ENCODE peak calls at places on chromosomes 12 and 14, in five cellular contexts. One of them, this sample, is unnamed.

GRCh38 chr14:101947577-101947903 is 16.8 kb upstream of the DYNC1H1 start:
- DNase-seq in heart right ventricle: no peak
- DNase-seq in stomach: no peak
- DNase-seq in upper lobe of right lung: peak; percentile 68
- DNase-seq in right lobe of liver: no peak
- DNase-seq in this sample: no peak

GRCh38 chr14:102736956-102737355 is 40.3 kb upstream of the TRAF3 start:
- DNase-seq in heart right ventricle: no peak
- DNase-seq in stomach: no peak
- DNase-seq in upper lobe of right lung: no peak
- DNase-seq in right lobe of liver: no peak
- DNase-seq in this sample: no peak

GRCh38 chr12:126926023-126926600 is 1340.9 kb upstream of the TMEM132C start:
- DNase-seq in heart right ventricle: no peak
- DNase-seq in stomach: no peak
- DNase-seq in upper lobe of right lung: no peak
- DNase-seq in right lobe of liver: no peak
- DNase-seq in this sample: no peak

GRCh38 chr12:4870423-4870822 is 39.3 kb upstream of the KCNA1 start:
- DNase-seq in heart right ventricle: no peak
- DNase-seq in stomach: no peak
- DNase-seq in upper lobe of right lung: no peak
- DNase-seq in right lobe of liver: no peak
- DNase-seq in this sample: no peak

GRCh38 chr12:132377147-132377546 is 47.8 kb upstream of the GALNT9 start:
- DNase-seq in heart right ventricle: no peak
- DNase-seq in stomach: no peak
- DNase-seq in upper lobe of right lung: no peak
- DNase-seq in right lobe of liver: no peak
- DNase-seq in this sample: no peak

GRCh38 chr12:112314981-112315380 is 67.2 kb downstream of the HECTD4 start:
- DNase-seq in heart right ventricle: no peak
- DNase-seq in stomach: no peak
- DNase-seq in upper lobe of right lung: no peak
- DNase-seq in right lobe of liver: no peak
- DNase-seq in this sample: no peak

GRCh38 chr14:95106966-95107365 is 50.4 kb downstream of the DICER1 start:
- DNase-seq in heart right ventricle: no peak
- DNase-seq in stomach: no peak
- DNase-seq in upper lobe of right lung: no peak
- DNase-seq in right lobe of liver: no peak
- DNase-seq in this sample: no peak

GRCh38 chr14:55843718-55844403 is 263.9 kb downstream of the KTN1 start:
- DNase-seq in heart right ventricle: no peak
- DNase-seq in stomach: no peak
- DNase-seq in upper lobe of right lung: no peak
- DNase-seq in right lobe of liver: no peak
- DNase-seq in this sample: no peak

GRCh38 chr12:31524791-31525495 is 66.0 kb downstream of the DENND5B start:
- DNase-seq in heart right ventricle: no peak
- DNase-seq in stomach: no peak
- DNase-seq in upper lobe of right lung: no peak
- DNase-seq in right lobe of liver: no peak
- DNase-seq in this sample: peak; percentile 17

GRCh38 chr12:52813885-52814709 is at the start of gene KRT4:
- DNase-seq in heart right ventricle: no peak
- DNase-seq in stomach: no peak
- DNase-seq in upper lobe of right lung: peak; percentile 57
- DNase-seq in right lobe of liver: no peak
- DNase-seq in this sample: no peak

GRCh38 chr14:87343641-87344040 is 649.3 kb downstream of the GALC start:
- DNase-seq in heart right ventricle: no peak
- DNase-seq in stomach: no peak
- DNase-seq in upper lobe of right lung: no peak
- DNase-seq in right lobe of liver: no peak
- DNase-seq in this sample: no peak

GRCh38 chr14:23402296-23403138 is 5.6 kb downstream of the MYH6 start:
- DNase-seq in heart right ventricle: no peak
- DNase-seq in stomach: no peak
- DNase-seq in upper lobe of right lung: peak; percentile 39
- DNase-seq in right lobe of liver: no peak
- DNase-seq in this sample: no peak

GRCh38 chr12:52418576-52419110 is 12.5 kb upstream of the KRT82 start:
- DNase-seq in heart right ventricle: no peak
- DNase-seq in stomach: no peak
- DNase-seq in upper lobe of right lung: no peak
- DNase-seq in right lobe of liver: no peak
- DNase-seq in this sample: no peak

GRCh38 chr12:18242380-18243089 is 18.8 kb upstream of the PIK3C2G start:
- DNase-seq in heart right ventricle: no peak
- DNase-seq in stomach: peak; percentile 57
- DNase-seq in upper lobe of right lung: no peak
- DNase-seq in right lobe of liver: peak; percentile 67
- DNase-seq in this sample: no peak

GRCh38 chr14:80575763-80576162 is 364.5 kb upstream of the DIO2 start:
- DNase-seq in heart right ventricle: no peak
- DNase-seq in stomach: no peak
- DNase-seq in upper lobe of right lung: no peak
- DNase-seq in right lobe of liver: no peak
- DNase-seq in this sample: no peak

GRCh38 chr12:52601671-52602070 is 408 bp upstream of the KRT72 start:
- DNase-seq in heart right ventricle: no peak
- DNase-seq in stomach: no peak
- DNase-seq in upper lobe of right lung: peak; percentile 18
- DNase-seq in right lobe of liver: no peak
- DNase-seq in this sample: no peak

GRCh38 chr12:73486256-73486655 is 1051.4 kb upstream of the ATXN7L3B start:
- DNase-seq in heart right ventricle: no peak
- DNase-seq in stomach: no peak
- DNase-seq in upper lobe of right lung: no peak
- DNase-seq in right lobe of liver: no peak
- DNase-seq in this sample: no peak

GRCh38 chr12:118448341-118448740 is 72.0 kb downstream of the SUDS3 start:
- DNase-seq in heart right ventricle: peak; percentile 29
- DNase-seq in stomach: peak; percentile 29
- DNase-seq in upper lobe of right lung: no peak
- DNase-seq in right lobe of liver: no peak
- DNase-seq in this sample: no peak

GRCh38 chr12:115485967-115486366 is 791.5 kb downstream of the MED13L start:
- DNase-seq in heart right ventricle: no peak
- DNase-seq in stomach: no peak
- DNase-seq in upper lobe of right lung: no peak
- DNase-seq in right lobe of liver: no peak
- DNase-seq in this sample: no peak

GRCh38 chr12:52400906-52401305 is 5.2 kb downstream of the KRT82 start:
- DNase-seq in heart right ventricle: no peak
- DNase-seq in stomach: no peak
- DNase-seq in upper lobe of right lung: no peak
- DNase-seq in right lobe of liver: no peak
- DNase-seq in this sample: no peak

GRCh38 chr12:5395443-5396401 is 36.2 kb upstream of the NTF3 start:
- DNase-seq in heart right ventricle: no peak
- DNase-seq in stomach: peak; percentile 73
- DNase-seq in upper lobe of right lung: no peak
- DNase-seq in right lobe of liver: no peak
- DNase-seq in this sample: no peak

GRCh38 chr12:52871291-52871961 is 22.6 kb upstream of the KRT78 start:
- DNase-seq in heart right ventricle: no peak
- DNase-seq in stomach: peak; percentile 39
- DNase-seq in upper lobe of right lung: no peak
- DNase-seq in right lobe of liver: no peak
- DNase-seq in this sample: no peak

GRCh38 chr14:95935228-95935822 is 58.7 kb downstream of the TUNAR start:
- DNase-seq in heart right ventricle: no peak
- DNase-seq in stomach: no peak
- DNase-seq in upper lobe of right lung: no peak
- DNase-seq in right lobe of liver: no peak
- DNase-seq in this sample: no peak

GRCh38 chr12:38905480-38906351 is at the start of gene CPNE8:
- DNase-seq in heart right ventricle: peak; percentile 84
- DNase-seq in stomach: peak; percentile 61
- DNase-seq in upper lobe of right lung: peak; percentile 93
- DNase-seq in right lobe of liver: peak; percentile 92
- DNase-seq in this sample: peak; percentile 85

GRCh38 chr14:29896354-29896768 is 31.3 kb downstream of the PRKD1 start:
- DNase-seq in heart right ventricle: no peak
- DNase-seq in stomach: no peak
- DNase-seq in upper lobe of right lung: no peak
- DNase-seq in right lobe of liver: no peak
- DNase-seq in this sample: no peak

GRCh38 chr12:116582610-116583009 is 23.4 kb downstream of the MAP1LC3B2 start:
- DNase-seq in heart right ventricle: peak; percentile 56
- DNase-seq in stomach: no peak
- DNase-seq in upper lobe of right lung: peak; percentile 67
- DNase-seq in right lobe of liver: no peak
- DNase-seq in this sample: no peak

GRCh38 chr14:58362798-58363412 is 32.8 kb upstream of the TOMM20L start:
- DNase-seq in heart right ventricle: no peak
- DNase-seq in stomach: no peak
- DNase-seq in upper lobe of right lung: no peak
- DNase-seq in right lobe of liver: no peak
- DNase-seq in this sample: no peak

GRCh38 chr14:68363841-68364711 is 428.8 kb downstream of the ZFP36L1 start:
- DNase-seq in heart right ventricle: peak; percentile 55
- DNase-seq in stomach: no peak
- DNase-seq in upper lobe of right lung: peak; percentile 78
- DNase-seq in right lobe of liver: peak; percentile 57
- DNase-seq in this sample: no peak

GRCh38 chr12:46217686-46218508 is 50.9 kb downstream of the SLC38A1 start:
- DNase-seq in heart right ventricle: no peak
- DNase-seq in stomach: peak; percentile 34
- DNase-seq in upper lobe of right lung: no peak
- DNase-seq in right lobe of liver: no peak
- DNase-seq in this sample: peak; percentile 77

GRCh38 chr12:82687020-82687951 is 580 bp downstream of the TMTC2 start:
- DNase-seq in heart right ventricle: peak; percentile 33
- DNase-seq in stomach: peak; percentile 83
- DNase-seq in upper lobe of right lung: peak; percentile 78
- DNase-seq in right lobe of liver: no peak
- DNase-seq in this sample: peak; percentile 80

GRCh38 chr12:105083041-105083440 is 1.2 kb downstream of the ALDH1L2 start:
- DNase-seq in heart right ventricle: no peak
- DNase-seq in stomach: no peak
- DNase-seq in upper lobe of right lung: no peak
- DNase-seq in right lobe of liver: no peak
- DNase-seq in this sample: no peak

GRCh38 chr12:133058203-133059125 is 21.2 kb downstream of the ZNF84 start:
- DNase-seq in heart right ventricle: no peak
- DNase-seq in stomach: no peak
- DNase-seq in upper lobe of right lung: no peak
- DNase-seq in right lobe of liver: no peak
- DNase-seq in this sample: no peak

GRCh38 chr14:45249847-45250575 is 3.0 kb downstream of the MIS18BP1 start:
- DNase-seq in heart right ventricle: no peak
- DNase-seq in stomach: no peak
- DNase-seq in upper lobe of right lung: no peak
- DNase-seq in right lobe of liver: no peak
- DNase-seq in this sample: peak; percentile 19
- H3K4me3 ChIP-seq in heart right ventricle: no peak overlapping the region
- H3K4me3 ChIP-seq in stomach: peak overlapping the region; percentile 21
- H3K4me3 ChIP-seq in upper lobe of right lung: peak overlapping the region; percentile 69
- H3K4me3 ChIP-seq in right lobe of liver: no peak overlapping the region
- H3K4me3 ChIP-seq in this sample: peak overlapping the region; percentile 54

GRCh38 chr14:93927746-93928145 is 602 bp downstream of the FAM181A start:
- DNase-seq in heart right ventricle: no peak
- DNase-seq in stomach: no peak
- DNase-seq in upper lobe of right lung: no peak
- DNase-seq in right lobe of liver: no peak
- DNase-seq in this sample: no peak
- H3K27me3 ChIP-seq in heart right ventricle: no peaks in the 10 kb centered on the region
- H3K27me3 ChIP-seq in stomach: no peaks in the 10 kb centered on the region
- H3K27me3 ChIP-seq in upper lobe of right lung: no peaks in the 10 kb centered on the region
- H3K27me3 ChIP-seq in right lobe of liver: no peaks in the 10 kb centered on the region
- H3K27me3 ChIP-seq in this sample: no peaks in the 10 kb centered on the region

DNA sequence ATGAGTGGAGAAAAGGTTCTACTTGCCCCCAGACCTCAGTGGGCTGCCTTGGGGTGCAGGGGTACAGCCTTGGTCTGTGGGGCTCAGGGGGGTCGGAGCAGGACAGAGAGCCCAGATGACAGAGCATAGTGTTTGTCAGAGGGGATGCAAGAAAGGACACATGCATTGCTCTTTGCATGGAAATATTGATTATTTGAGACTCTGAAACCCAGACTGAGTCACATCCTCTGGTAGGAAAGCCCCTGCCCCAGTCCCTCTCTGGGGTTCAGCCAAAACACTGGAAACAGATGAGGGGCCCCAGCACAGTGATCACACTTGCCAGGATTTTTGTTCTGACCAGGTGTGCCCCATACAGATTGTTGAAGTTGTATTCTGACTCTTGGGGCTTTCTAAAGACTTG is 1094.4 kb downstream of the BCL11B start:
- DNase-seq in heart right ventricle: no peak
- DNase-seq in stomach: no peak
- DNase-seq in upper lobe of right lung: no peak
- DNase-seq in right lobe of liver: no peak
- DNase-seq in this sample: no peak
- H3K4me3 ChIP-seq in heart right ventricle: no peak overlapping the region
- H3K4me3 ChIP-seq in stomach: no peak overlapping the region
- H3K4me3 ChIP-seq in upper lobe of right lung: no peak overlapping the region
- H3K4me3 ChIP-seq in right lobe of liver: no peak overlapping the region
- H3K4me3 ChIP-seq in this sample: no peak overlapping the region

GRCh38 chr12:49338830-49339463 is 2.0 kb upstream of the C1QL4 start:
- DNase-seq in heart right ventricle: no peak
- DNase-seq in stomach: peak; percentile 3
- DNase-seq in upper lobe of right lung: peak; percentile 40
- DNase-seq in right lobe of liver: peak; percentile 23
- DNase-seq in this sample: no peak
- H3K27me3 ChIP-seq in heart right ventricle: peaks cover 80% of the 10 kb centered on the region
- H3K27me3 ChIP-seq in stomach: peaks cover 46% of the 10 kb centered on the region
- H3K27me3 ChIP-seq in upper lobe of right lung: peaks cover 67% of the 10 kb centered on the region
- H3K27me3 ChIP-seq in right lobe of liver: peaks cover 16% of the 10 kb centered on the region
- H3K27me3 ChIP-seq in this sample: peaks cover 4% of the 10 kb centered on the region

DNA sequence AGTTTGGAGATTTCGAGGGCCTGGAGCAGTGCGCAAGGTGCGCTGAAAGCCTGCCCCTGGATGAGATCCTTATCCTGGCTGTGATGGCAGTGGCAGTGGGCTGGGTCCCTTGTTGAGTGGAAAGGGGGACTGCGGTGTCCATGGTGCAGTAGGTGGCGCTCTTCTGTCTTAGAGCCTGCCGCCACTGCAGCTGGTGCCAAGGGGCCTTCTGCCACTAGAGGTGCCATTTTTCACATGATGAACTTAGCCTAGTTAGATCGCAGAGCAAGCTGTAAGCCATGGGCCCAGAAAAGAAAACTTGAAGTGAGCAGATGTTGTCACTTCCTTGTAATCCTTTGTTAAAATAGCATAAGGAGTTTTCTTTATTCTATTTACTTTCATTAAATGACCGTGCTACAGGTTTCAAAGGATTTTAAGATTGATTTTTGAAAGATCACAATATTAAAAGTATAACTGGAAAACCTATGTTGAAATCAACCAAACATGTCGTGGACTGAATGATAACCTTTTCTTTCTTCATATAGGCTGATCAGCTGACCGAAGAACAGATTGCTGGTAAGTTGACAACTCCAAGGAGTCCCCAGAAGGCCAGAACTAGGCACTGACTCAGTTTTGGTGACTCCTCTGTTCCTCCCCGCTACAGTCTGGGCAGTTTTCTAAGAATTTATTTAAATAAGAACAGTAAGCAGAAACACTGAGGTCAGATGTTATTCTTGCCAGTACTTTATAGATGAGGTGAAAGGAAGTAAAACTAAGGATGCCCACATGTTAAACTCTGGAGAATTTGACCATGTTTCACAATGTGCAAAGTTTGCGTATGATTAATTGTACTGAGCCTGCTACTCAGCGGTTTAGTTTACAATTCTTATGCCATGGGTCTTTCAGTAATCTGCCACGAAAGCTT is 3.0 kb downstream of the CALM1 start:
- DNase-seq in heart right ventricle: peak; percentile 84
- DNase-seq in stomach: peak; percentile 93
- DNase-seq in upper lobe of right lung: peak; percentile 91
- DNase-seq in right lobe of liver: peak; percentile 88
- DNase-seq in this sample: peak; percentile 59
- H3K4me3 ChIP-seq in heart right ventricle: peak overlapping the region; percentile 98
- H3K4me3 ChIP-seq in stomach: peak overlapping the region; percentile 91
- H3K4me3 ChIP-seq in upper lobe of right lung: peak overlapping the region; percentile 99
- H3K4me3 ChIP-seq in right lobe of liver: peak overlapping the region; percentile 77
- H3K4me3 ChIP-seq in this sample: peak overlapping the region; percentile 89